ENCODE peak calls at places on chromosomes 13 and 19, in four cellular contexts. One of them, this sample, is unnamed.

GRCh38 chr19:1468274-1469199 is 10.5 kb downstream of the C19orf25 start:
- DNase-seq in AG04449: no peak
- DNase-seq in RCC 7860: no peak
- DNase-seq in iPS DF 6.9: no peak
- DNase-seq in this sample: no peak

GRCh38 chr13:30581582-30581981 is 36.1 kb upstream of the USPL1 start:
- DNase-seq in AG04449: no peak
- DNase-seq in iPS DF 6.9: no peak
- DNase-seq in RCC 7860: no peak
- DNase-seq in this sample: no peak

GRCh38 chr13:45511310-45512147 is 46.8 kb downstream of the COG3 start:
- DNase-seq in iPS DF 6.9: peak; percentile 50
- DNase-seq in RCC 7860: peak; percentile 46
- DNase-seq in AG04449: no peak
- DNase-seq in this sample: peak; percentile 50

GRCh38 chr13:106230450-106230849 is 305.0 kb downstream of the EFNB2 start:
- DNase-seq in AG04449: peak; percentile 19
- DNase-seq in RCC 7860: no peak
- DNase-seq in iPS DF 6.9: no peak
- DNase-seq in this sample: peak; percentile 23

GRCh38 chr19:32877323-32877912 is 7.9 kb upstream of the SLC7A9 start:
- DNase-seq in AG04449: no peak
- DNase-seq in iPS DF 6.9: no peak
- DNase-seq in RCC 7860: no peak
- DNase-seq in this sample: no peak

GRCh38 chr19:1295169-1296012 is 9.7 kb downstream of the EFNA2 start:
- DNase-seq in AG04449: no peak
- DNase-seq in RCC 7860: no peak
- DNase-seq in iPS DF 6.9: no peak
- DNase-seq in this sample: no peak

GRCh38 chr13:51682691-51683090 is 98.4 kb downstream of the WDFY2 start:
- DNase-seq in AG04449: no peak
- DNase-seq in iPS DF 6.9: no peak
- DNase-seq in RCC 7860: no peak
- DNase-seq in this sample: no peak

GRCh38 chr19:35216833-35217707 is 11.5 kb downstream of the FAM187B start:
- DNase-seq in iPS DF 6.9: no peak
- DNase-seq in RCC 7860: no peak
- DNase-seq in AG04449: no peak
- DNase-seq in this sample: no peak

GRCh38 chr13:98571955-98572662 is 4.8 kb downstream of the STK24 start:
- DNase-seq in iPS DF 6.9: no peak
- DNase-seq in RCC 7860: no peak
- DNase-seq in AG04449: no peak
- DNase-seq in this sample: no peak

This sample was measured in AG04450.